ENCODE peak calls at places on chromosomes 11 and 22, in five cellular contexts. O is mammary epithelial cell, E is fibroblast of mammary gland, C is kidney epithelial cell, Y is IMR-90. R is an unnamed sample.

GRCh38 chr11:62652156-62653006 is 721 bp downstream of the INTS5 start:
- DNase-seq in E (no peak), Y (no peak), C (no peak), O (no peak), R (no peak)

GRCh38 chr11:121575250-121575962 is 122.6 kb upstream of the SORL1-AS1 start:
- DNase-seq in E (peak), O (no peak), Y (peak), C (no peak), R (peak)

GRCh38 chr11:100776212-100776896 is 89.3 kb downstream of the ARHGAP42 start:
- DNase-seq in E (peak), C (peak), O (peak), Y (peak), R (peak)

GRCh38 chr11:32382339-32383049 is 52.8 kb downstream of the WT1 start:
- DNase-seq in O (peak), Y (no peak), C (peak), E (no peak), R (no peak)

GRCh38 chr11:128891912-128892398 is 799 bp downstream of the KCNJ5 start:
- DNase-seq in O (no peak), E (no peak), C (no peak), Y (no peak), R (no peak)

GRCh38 chr22:50545522-50546325 is at the start of gene KLHDC7B:
- DNase-seq in E (no peak), O (no peak), Y (peak), C (no peak), R (no peak)

GRCh38 chr11:45145421-45146071 is 893 bp upstream of the PRDM11 start:
- DNase-seq in E (peak), C (no peak), O (no peak), Y (peak), R (no peak)

GRCh38 chr11:17554487-17554886 is 7.4 kb downstream of the OTOG start:
- DNase-seq in O (no peak), C (no peak), E (no peak), Y (no peak), R (no peak)

GRCh38 chr11:86237267-86237804 is 7.2 kb upstream of the EED start:
- DNase-seq in C (no peak), O (no peak), Y (no peak), E (no peak), R (no peak)

GRCh38 chr22:45626198-45626651 is 45.4 kb upstream of the ATXN10 start:
- DNase-seq in Y (no peak), C (no peak), E (no peak), O (peak), R (no peak)

GRCh38 chr11:67409261-67409666 is 5.4 kb downstream of the TBC1D10C start:
- DNase-seq in C (no peak), E (no peak), O (no peak), Y (no peak), R (no peak)

GRCh38 chr11:112539741-112540140 is 279.1 kb upstream of the PLET1 start:
- DNase-seq in Y (no peak), C (no peak), E (no peak), O (no peak), R (no peak)

GRCh38 chr11:126969865-126970479 is 30.6 kb downstream of the KIRREL3 start:
- DNase-seq in Y (peak), E (peak), O (peak), C (no peak), R (no peak)

GRCh38 chr11:43367382-43368178 is 8.9 kb downstream of the TTC17 start:
- DNase-seq in E (no peak), C (no peak), Y (peak), O (peak), R (no peak)

GRCh38 chr22:39349506-39349966 is 255 bp upstream of the SYNGR1 start:
- DNase-seq in E (no peak), Y (no peak), O (no peak), C (no peak), R (no peak)

GRCh38 chr11:101885631-101886030 is 29.2 kb upstream of the CEP126 start:
- DNase-seq in C (no peak), E (no peak), Y (no peak), O (no peak), R (no peak)
- TF ChIP-seq CTCF in C (no peak), E (no peak), Y (no peak), O (no peak), R (no peak)

DNA sequence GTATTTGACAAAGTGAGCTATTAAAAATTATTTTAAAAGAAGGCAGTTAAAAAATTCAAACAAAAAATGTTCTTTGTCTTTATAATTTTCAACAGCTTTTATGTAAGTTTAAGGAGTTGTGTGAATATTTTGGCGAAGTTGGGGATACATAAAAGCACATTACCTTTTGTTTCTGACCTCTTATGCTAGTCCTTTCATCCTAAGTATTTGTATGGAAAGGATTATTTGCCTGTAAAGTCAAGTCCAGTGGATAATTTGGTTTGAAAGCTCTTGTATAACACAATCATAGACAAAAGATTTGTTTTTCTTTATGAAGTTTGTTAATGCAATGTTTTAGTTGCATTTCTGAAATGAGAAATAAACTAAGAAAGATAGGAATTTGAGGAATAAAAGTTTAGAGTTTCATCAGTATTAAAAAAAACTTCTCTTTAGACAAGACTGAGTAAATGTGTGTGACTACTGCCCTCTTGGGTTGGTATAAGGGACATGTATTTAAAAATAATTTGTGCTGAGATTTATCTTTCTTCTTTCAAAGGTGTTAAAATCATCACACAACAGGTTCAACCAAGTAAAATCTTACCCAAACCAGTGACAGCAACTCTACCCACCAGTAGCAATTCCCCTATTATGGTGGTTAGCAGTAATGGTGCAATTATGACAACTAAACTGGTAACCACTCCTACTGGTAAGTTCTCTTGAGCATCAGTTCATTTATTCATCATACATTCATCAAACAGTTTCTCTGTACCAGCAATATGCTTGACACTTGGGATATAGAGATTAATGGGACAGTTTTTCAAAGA is 68.2 kb downstream of the EMSY start:
- DNase-seq in O (peak), E (peak), Y (peak), C (no peak), R (no peak)
- TF ChIP-seq CTCF in O (peak), E (peak), Y (peak), C (no peak), R (peak)

GRCh38 chr11:13210424-13210823 is 67.2 kb upstream of the BMAL1 start:
- DNase-seq in O (peak), Y (peak), E (peak), C (no peak), R (peak)
- TF ChIP-seq CTCF in O (peak), Y (peak), E (peak), C (peak), R (peak)

GRCh38 chr11:1826552-1827094 is 8.2 kb upstream of the SYT8 start:
- DNase-seq in Y (peak), C (no peak), E (peak), O (peak), R (no peak)
- TF ChIP-seq CTCF in Y (peak), C (no peak), E (no peak), O (peak), R (peak)

GRCh38 chr11:612201-612960 is 3.4 kb downstream of the IRF7 start:
- DNase-seq in O (no peak), C (no peak), E (peak), Y (peak), R (no peak)
- TF ChIP-seq CTCF in O (peak), C (peak), E (peak), Y (peak), R (peak)